ENCODE peak calls at places on chromosomes 3 and 15, in five cellular contexts. L is bronchial epithelial cell, S is stomach, Q is choroid plexus epithelial cell, O is tibial nerve. W is an unnamed sample.

GRCh38 chr3:93907132-93907531 is 66.6 kb downstream of the PROS1 start:
- DNase-seq in L (no peak), S (no peak), Q (no peak), O (no peak), W (no peak)

GRCh38 chr3:106466881-106467280 is 598.1 kb upstream of the CBLB start:
- DNase-seq in L (no peak), S (no peak), Q (no peak), O (no peak), W (no peak)

GRCh38 chr3:184737641-184738518 is 26.0 kb upstream of the MAGEF1 start:
- DNase-seq in L (peak), S (peak), Q (peak), O (no peak), W (no peak)

GRCh38 chr3:88263417-88264116 is 113.8 kb downstream of the C3orf38 start:
- DNase-seq in L (no peak), S (no peak), Q (no peak), O (no peak), W (no peak)

GRCh38 chr3:36960502-36960901 is 15.6 kb upstream of the TRANK1 start:
- DNase-seq in L (no peak), S (no peak), Q (no peak), O (no peak), W (no peak)

GRCh38 chr15:52362497-52362896 is 66.9 kb upstream of the MYO5C start:
- DNase-seq in L (peak), S (no peak), Q (peak), O (no peak), W (no peak)

GRCh38 chr3:130935761-130936160 is 41.9 kb downstream of the ATP2C1 start:
- DNase-seq in L (peak), S (no peak), Q (peak), O (no peak), W (no peak)

GRCh38 chr3:131361464-131362421 is 19.8 kb upstream of the NUDT16 start:
- DNase-seq in L (peak), S (peak), Q (peak), O (peak), W (peak)

GRCh38 chr3:143644370-143645089 is 203.7 kb downstream of the SLC9A9 start:
- DNase-seq in L (peak), S (peak), Q (peak), O (no peak), W (peak)

GRCh38 chr3:76198086-76198485 is 412.7 kb upstream of the ZNF717 start:
- DNase-seq in L (no peak), S (no peak), Q (no peak), O (no peak), W (no peak)

GRCh38 chr3:147419062-147419701 is 10.0 kb downstream of the ZIC1 start:
- DNase-seq in L (no peak), S (no peak), Q (peak), O (no peak), W (no peak)

GRCh38 chr3:54034971-54035370 is 87.4 kb upstream of the CACNA2D3 start:
- DNase-seq in L (peak), S (no peak), Q (no peak), O (no peak), W (peak)

GRCh38 chr3:113169876-113170452 is 41.4 kb upstream of the BOC start:
- DNase-seq in L (no peak), S (no peak), Q (no peak), O (no peak), W (no peak)

GRCh38 chr3:49616491-49616941 is 57.6 kb upstream of the APEH start:
- DNase-seq in L (no peak), S (no peak), Q (peak), O (no peak), W (no peak)

GRCh38 chr3:160885791-160886286 is 129.8 kb downstream of the PPM1L start:
- DNase-seq in L (no peak), S (peak), Q (peak), O (peak), W (peak)

GRCh38 chr3:15453991-15454625 is 26.7 kb downstream of the EAF1 start:
- DNase-seq in L (no peak), S (no peak), Q (no peak), O (no peak), W (no peak)

GRCh38 chr15:88861621-88862020 is 33.7 kb downstream of the HAPLN3 start:
- DNase-seq in L (no peak), S (no peak), Q (no peak), O (no peak), W (no peak)

GRCh38 chr15:100922192-100923040 is 3.3 kb downstream of the LRRK1 start:
- DNase-seq in L (no peak), S (no peak), Q (no peak), O (no peak), W (no peak)

GRCh38 chr3:81808900-81809299 is 47.5 kb upstream of the GBE1 start:
- DNase-seq in L (no peak), S (no peak), Q (no peak), O (no peak), W (no peak)

GRCh38 chr15:67551207-67551743 is 8.8 kb downstream of the MAP2K5 start:
- DNase-seq in L (no peak), S (no peak), Q (no peak), O (no peak), W (no peak)

GRCh38 chr3:37943126-37943525 is 47.5 kb upstream of the VILL start:
- DNase-seq in L (no peak), S (no peak), Q (no peak), O (no peak), W (no peak)

GRCh38 chr3:143806043-143806442 is 42.2 kb downstream of the SLC9A9 start:
- DNase-seq in L (no peak), S (no peak), Q (no peak), O (no peak), W (no peak)

GRCh38 chr3:12288466-12289129 is at the start of gene PPARG:
- DNase-seq in L (peak), S (peak), Q (peak), O (no peak), W (peak)

GRCh38 chr3:64878372-64878771 is 190.6 kb upstream of the ADAMTS9 start:
- DNase-seq in L (peak), S (no peak), Q (peak), O (no peak), W (no peak)

GRCh38 chr3:12601072-12601471 is 44.2 kb downstream of the MKRN2 start:
- DNase-seq in L (no peak), S (no peak), Q (peak), O (no peak), W (no peak)

GRCh38 chr3:38618343-38618742 is 31.1 kb downstream of the SCN5A start:
- DNase-seq in L (no peak), S (no peak), Q (no peak), O (no peak), W (no peak)

DNA sequence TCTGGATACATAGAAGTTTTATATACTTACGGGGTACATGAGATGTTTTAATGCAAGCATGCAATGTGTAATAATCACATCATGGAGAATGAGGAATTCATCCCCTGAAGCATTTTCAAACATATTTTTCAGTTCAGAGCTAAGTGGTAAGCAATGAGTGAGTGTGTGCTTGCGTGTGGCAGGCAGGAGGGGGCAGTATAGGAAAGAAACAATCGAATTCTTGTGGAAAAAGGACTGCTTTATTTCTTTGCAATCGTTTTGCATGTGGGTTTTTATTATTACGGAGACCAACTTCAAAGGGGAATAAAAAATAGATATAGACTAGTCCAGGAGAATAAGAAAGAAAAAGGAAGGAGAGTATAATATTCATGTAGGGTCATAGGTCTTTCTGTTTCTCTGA is 271.6 kb downstream of the CHL1 start:
- DNase-seq in L (peak), S (no peak), Q (no peak), O (no peak), W (no peak)
- TF ChIP-seq CTCF in L (peak), S (peak), Q (peak), O (peak), W (peak)

DNA sequence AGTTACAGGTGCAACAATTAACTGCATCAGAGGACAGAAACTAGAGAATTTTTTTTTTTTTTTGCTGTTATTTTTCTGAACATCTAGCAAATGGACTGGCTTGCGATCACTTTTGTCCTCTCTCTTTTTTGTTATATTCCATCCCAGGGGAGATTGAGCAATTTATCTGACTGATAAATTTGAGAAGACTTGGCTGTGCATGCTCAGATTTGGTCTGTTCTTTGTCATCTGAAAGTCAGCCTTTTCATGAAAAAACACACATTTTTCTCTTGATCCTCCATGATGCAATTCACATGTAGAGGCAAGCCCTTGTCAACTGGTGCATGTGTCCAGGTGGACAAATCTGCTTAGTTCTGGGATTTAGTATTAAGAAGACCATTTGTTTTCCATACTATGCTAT is 309.3 kb downstream of the LRRC3B start:
- DNase-seq in L (peak), S (no peak), Q (no peak), O (no peak), W (no peak)
- TF ChIP-seq CTCF in L (no peak), S (no peak), Q (no peak), O (no peak), W (no peak)

GRCh38 chr15:96687388-96688107 is 357.0 kb downstream of the NR2F2 start:
- DNase-seq in L (no peak), S (no peak), Q (no peak), O (no peak), W (no peak)
- TF ChIP-seq CTCF in L (no peak), S (no peak), Q (no peak), O (no peak), W (no peak)

GRCh38 chr3:65914740-65915366 is 123.9 kb downstream of the MAGI1 start:
- DNase-seq in L (peak), S (no peak), Q (peak), O (no peak), W (no peak)
- TF ChIP-seq CTCF in L (peak), S (no peak), Q (no peak), O (no peak), W (no peak)